ENCODE peak calls at places on chromosomes 2 and 18, in seven cellular contexts. One of them, this sample, is unnamed. For H3K27me3, the result is how much of the 10 kb centered on the place peaks cover.

GRCh38 chr2:88606371-88607030 is 20.8 kb downstream of the EIF2AK3 start:
- DNase-seq in mesendoderm: no peak
- DNase-seq in GM23248: no peak
- DNase-seq in left lung: no peak
- DNase-seq in pancreas: no peak
- DNase-seq in right lobe of liver: no peak
- DNase-seq in CD8-positive, alpha-beta memory T cell: no peak
- DNase-seq in this sample: no peak

GRCh38 chr18:79940126-79940813 is 11.2 kb downstream of the SLC66A2 start:
- DNase-seq in mesendoderm: no peak
- DNase-seq in GM23248: no peak
- DNase-seq in left lung: peak
- DNase-seq in pancreas: no peak
- DNase-seq in right lobe of liver: peak
- DNase-seq in CD8-positive, alpha-beta memory T cell: no peak
- DNase-seq in this sample: peak

GRCh38 chr2:169344736-169345506 is 17.4 kb downstream of the LRP2 start:
- DNase-seq in mesendoderm: no peak
- DNase-seq in GM23248: no peak
- DNase-seq in left lung: no peak
- DNase-seq in pancreas: no peak
- DNase-seq in right lobe of liver: no peak
- DNase-seq in CD8-positive, alpha-beta memory T cell: no peak
- DNase-seq in this sample: no peak

GRCh38 chr2:109699646-109700045 is 85.5 kb downstream of the SOWAHC start:
- DNase-seq in mesendoderm: peak
- DNase-seq in GM23248: no peak
- DNase-seq in left lung: no peak
- DNase-seq in pancreas: no peak
- DNase-seq in right lobe of liver: no peak
- DNase-seq in CD8-positive, alpha-beta memory T cell: no peak
- DNase-seq in this sample: peak

GRCh38 chr2:69177063-69177771 is 164.2 kb downstream of the ANTXR1 start:
- DNase-seq in mesendoderm: peak
- DNase-seq in GM23248: peak
- DNase-seq in left lung: peak
- DNase-seq in pancreas: peak
- DNase-seq in right lobe of liver: no peak
- DNase-seq in CD8-positive, alpha-beta memory T cell: no peak
- DNase-seq in this sample: peak

GRCh38 chr2:9139491-9140443 is 66.8 kb upstream of the ASAP2 start:
- DNase-seq in mesendoderm: peak
- DNase-seq in GM23248: peak
- DNase-seq in left lung: peak
- DNase-seq in pancreas: peak
- DNase-seq in right lobe of liver: peak
- DNase-seq in CD8-positive, alpha-beta memory T cell: peak
- DNase-seq in this sample: peak

GRCh38 chr18:60019463-60019840 is 119.7 kb downstream of the PMAIP1 start:
- DNase-seq in mesendoderm: peak
- DNase-seq in GM23248: peak
- DNase-seq in left lung: no peak
- DNase-seq in pancreas: no peak
- DNase-seq in right lobe of liver: no peak
- DNase-seq in CD8-positive, alpha-beta memory T cell: no peak
- DNase-seq in this sample: no peak

GRCh38 chr2:105802587-105802986 is 57.9 kb downstream of the NCK2 start:
- DNase-seq in mesendoderm: no peak
- DNase-seq in GM23248: no peak
- DNase-seq in left lung: no peak
- DNase-seq in pancreas: no peak
- DNase-seq in right lobe of liver: no peak
- DNase-seq in CD8-positive, alpha-beta memory T cell: peak
- DNase-seq in this sample: peak

GRCh38 chr2:110853516-110853915 is 121.1 kb downstream of the ACOXL start:
- DNase-seq in mesendoderm: peak
- DNase-seq in GM23248: peak
- DNase-seq in left lung: no peak
- DNase-seq in pancreas: no peak
- DNase-seq in right lobe of liver: no peak
- DNase-seq in CD8-positive, alpha-beta memory T cell: peak
- DNase-seq in this sample: peak

GRCh38 chr2:33655626-33656025 is 56.5 kb upstream of the FAM98A start:
- DNase-seq in mesendoderm: no peak
- DNase-seq in GM23248: no peak
- DNase-seq in left lung: no peak
- DNase-seq in pancreas: no peak
- DNase-seq in right lobe of liver: no peak
- DNase-seq in CD8-positive, alpha-beta memory T cell: no peak
- DNase-seq in this sample: no peak

GRCh38 chr2:241546771-241547498 is 11.6 kb upstream of the BOK start:
- DNase-seq in mesendoderm: peak
- DNase-seq in GM23248: peak
- DNase-seq in left lung: peak
- DNase-seq in pancreas: no peak
- DNase-seq in right lobe of liver: no peak
- DNase-seq in CD8-positive, alpha-beta memory T cell: no peak
- DNase-seq in this sample: peak

GRCh38 chr2:236823976-236824375 is 254.4 kb downstream of the ACKR3 start:
- DNase-seq in mesendoderm: peak
- DNase-seq in GM23248: no peak
- DNase-seq in left lung: no peak
- DNase-seq in pancreas: no peak
- DNase-seq in right lobe of liver: no peak
- DNase-seq in CD8-positive, alpha-beta memory T cell: no peak
- DNase-seq in this sample: no peak

GRCh38 chr2:101509498-101510274 is 34.8 kb upstream of the RFX8 start:
- DNase-seq in mesendoderm: no peak
- DNase-seq in GM23248: peak
- DNase-seq in left lung: no peak
- DNase-seq in pancreas: no peak
- DNase-seq in right lobe of liver: no peak
- DNase-seq in CD8-positive, alpha-beta memory T cell: no peak
- DNase-seq in this sample: no peak

GRCh38 chr2:42568431-42569115 is at the start of gene MTA3:
- DNase-seq in mesendoderm: peak
- DNase-seq in GM23248: peak
- DNase-seq in left lung: peak
- DNase-seq in pancreas: peak
- DNase-seq in right lobe of liver: peak
- DNase-seq in CD8-positive, alpha-beta memory T cell: peak
- DNase-seq in this sample: peak

GRCh38 chr2:96320326-96321229 is 4.5 kb upstream of the ITPRIPL1 start:
- DNase-seq in mesendoderm: no peak
- DNase-seq in GM23248: no peak
- DNase-seq in left lung: no peak
- DNase-seq in pancreas: no peak
- DNase-seq in right lobe of liver: no peak
- DNase-seq in CD8-positive, alpha-beta memory T cell: no peak
- DNase-seq in this sample: no peak

GRCh38 chr2:210323003-210323402 is 8.0 kb upstream of the MYL1 start:
- DNase-seq in mesendoderm: no peak
- DNase-seq in GM23248: peak
- DNase-seq in left lung: no peak
- DNase-seq in pancreas: no peak
- DNase-seq in right lobe of liver: no peak
- DNase-seq in CD8-positive, alpha-beta memory T cell: no peak
- DNase-seq in this sample: no peak

GRCh38 chr2:96874099-96874831 is 4.4 kb upstream of the SEMA4C start:
- DNase-seq in mesendoderm: no peak
- DNase-seq in GM23248: no peak
- DNase-seq in left lung: no peak
- DNase-seq in pancreas: no peak
- DNase-seq in right lobe of liver: no peak
- DNase-seq in CD8-positive, alpha-beta memory T cell: no peak
- DNase-seq in this sample: no peak

GRCh38 chr2:165173215-165173614 is 30.6 kb downstream of the SCN3A start:
- DNase-seq in mesendoderm: no peak
- DNase-seq in GM23248: no peak
- DNase-seq in left lung: no peak
- DNase-seq in pancreas: no peak
- DNase-seq in right lobe of liver: no peak
- DNase-seq in CD8-positive, alpha-beta memory T cell: no peak
- DNase-seq in this sample: no peak

GRCh38 chr2:236974206-236974605 is 111.5 kb upstream of the COPS8 start:
- DNase-seq in mesendoderm: no peak
- DNase-seq in GM23248: no peak
- DNase-seq in left lung: no peak
- DNase-seq in pancreas: no peak
- DNase-seq in right lobe of liver: no peak
- DNase-seq in CD8-positive, alpha-beta memory T cell: no peak
- DNase-seq in this sample: peak

GRCh38 chr2:210003394-210003793 is 956 bp downstream of the RPE start:
- DNase-seq in mesendoderm: no peak
- DNase-seq in GM23248: peak
- DNase-seq in left lung: no peak
- DNase-seq in pancreas: no peak
- DNase-seq in right lobe of liver: no peak
- DNase-seq in CD8-positive, alpha-beta memory T cell: no peak
- DNase-seq in this sample: no peak

GRCh38 chr2:73080321-73081131 is 9.0 kb upstream of the SFXN5 start:
- DNase-seq in mesendoderm: no peak
- DNase-seq in GM23248: no peak
- DNase-seq in left lung: no peak
- DNase-seq in pancreas: no peak
- DNase-seq in right lobe of liver: no peak
- DNase-seq in CD8-positive, alpha-beta memory T cell: no peak
- DNase-seq in this sample: no peak

GRCh38 chr2:80059381-80059907 is 245.1 kb downstream of the LRRTM1 start:
- DNase-seq in mesendoderm: no peak
- DNase-seq in GM23248: no peak
- DNase-seq in left lung: no peak
- DNase-seq in pancreas: no peak
- DNase-seq in right lobe of liver: no peak
- DNase-seq in CD8-positive, alpha-beta memory T cell: no peak
- DNase-seq in this sample: no peak

GRCh38 chr2:88735853-88736252 is 44.4 kb downstream of the RPIA start:
- DNase-seq in mesendoderm: no peak
- DNase-seq in GM23248: peak
- DNase-seq in left lung: no peak
- DNase-seq in pancreas: no peak
- DNase-seq in right lobe of liver: no peak
- DNase-seq in CD8-positive, alpha-beta memory T cell: no peak
- DNase-seq in this sample: no peak

GRCh38 chr2:157182204-157182709 is 75.2 kb upstream of the GALNT5 start:
- DNase-seq in mesendoderm: no peak
- DNase-seq in GM23248: no peak
- DNase-seq in left lung: no peak
- DNase-seq in pancreas: no peak
- DNase-seq in right lobe of liver: no peak
- DNase-seq in CD8-positive, alpha-beta memory T cell: no peak
- DNase-seq in this sample: no peak
- H3K27me3 ChIP-seq in mesendoderm: under half
- H3K27me3 ChIP-seq in GM23248: under half
- H3K27me3 ChIP-seq in left lung: under half
- H3K27me3 ChIP-seq in pancreas: under half
- H3K27me3 ChIP-seq in right lobe of liver: under half
- H3K27me3 ChIP-seq in CD8-positive, alpha-beta memory T cell: under half
- H3K27me3 ChIP-seq in this sample: under half

GRCh38 chr18:26547302-26548143 is 830 bp downstream of the KCTD1 start:
- DNase-seq in mesendoderm: peak
- DNase-seq in GM23248: peak
- DNase-seq in left lung: peak
- DNase-seq in pancreas: peak
- DNase-seq in right lobe of liver: peak
- DNase-seq in CD8-positive, alpha-beta memory T cell: peak
- DNase-seq in this sample: peak
- H3K27ac ChIP-seq in mesendoderm: no peak
- H3K27ac ChIP-seq in GM23248: no peak
- H3K27ac ChIP-seq in left lung: no peak
- H3K27ac ChIP-seq in pancreas: no peak
- H3K27ac ChIP-seq in right lobe of liver: no peak
- H3K27ac ChIP-seq in CD8-positive, alpha-beta memory T cell: no peak
- H3K27ac ChIP-seq in this sample: no peak

DNA sequence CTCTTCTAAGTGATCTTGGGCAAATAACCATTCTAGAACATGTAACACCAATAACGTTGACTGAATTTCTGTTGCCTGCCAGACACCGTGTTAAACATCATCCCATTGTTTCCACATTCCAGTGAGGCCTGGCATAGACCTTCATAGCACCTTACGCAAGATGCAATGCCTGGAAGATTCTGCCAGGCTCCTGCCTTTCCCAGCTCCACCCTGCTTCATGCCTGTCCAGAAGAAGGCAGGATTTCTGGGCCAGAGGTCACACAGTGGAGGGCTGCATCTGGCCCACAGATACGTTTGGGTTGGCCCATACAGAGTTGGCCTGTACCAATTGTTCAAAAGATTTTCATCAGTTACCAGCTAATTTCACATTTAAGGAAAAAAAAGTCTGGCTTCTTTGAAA is 46.3 kb downstream of the EN1 start:
- DNase-seq in mesendoderm: no peak
- DNase-seq in GM23248: peak
- DNase-seq in left lung: no peak
- DNase-seq in pancreas: no peak
- DNase-seq in right lobe of liver: no peak
- DNase-seq in CD8-positive, alpha-beta memory T cell: no peak
- DNase-seq in this sample: peak
- H3K27me3 ChIP-seq in mesendoderm: under half
- H3K27me3 ChIP-seq in GM23248: under half
- H3K27me3 ChIP-seq in left lung: under half
- H3K27me3 ChIP-seq in pancreas: under half
- H3K27me3 ChIP-seq in right lobe of liver: under half
- H3K27me3 ChIP-seq in CD8-positive, alpha-beta memory T cell: under half
- H3K27me3 ChIP-seq in this sample: under half

GRCh38 chr2:240253583-240254145 is 113.2 kb upstream of the OTOS start:
- DNase-seq in mesendoderm: no peak
- DNase-seq in GM23248: no peak
- DNase-seq in left lung: no peak
- DNase-seq in pancreas: no peak
- DNase-seq in right lobe of liver: no peak
- DNase-seq in CD8-positive, alpha-beta memory T cell: no peak
- DNase-seq in this sample: no peak

GRCh38 chr2:240254337-240255164 is 114.1 kb upstream of the OTOS start:
- DNase-seq in mesendoderm: no peak
- DNase-seq in GM23248: no peak
- DNase-seq in left lung: no peak
- DNase-seq in pancreas: no peak
- DNase-seq in right lobe of liver: no peak
- DNase-seq in CD8-positive, alpha-beta memory T cell: no peak
- DNase-seq in this sample: peak

GRCh38 chr2:240256704-240257637 is 116.5 kb upstream of the OTOS start:
- DNase-seq in mesendoderm: no peak
- DNase-seq in GM23248: no peak
- DNase-seq in left lung: no peak
- DNase-seq in pancreas: no peak
- DNase-seq in right lobe of liver: no peak
- DNase-seq in CD8-positive, alpha-beta memory T cell: no peak
- DNase-seq in this sample: peak

GRCh38 chr2:240255811-240256703 is 115.6 kb upstream of the OTOS start:
- DNase-seq in mesendoderm: peak
- DNase-seq in GM23248: no peak
- DNase-seq in left lung: no peak
- DNase-seq in pancreas: no peak
- DNase-seq in right lobe of liver: no peak
- DNase-seq in CD8-positive, alpha-beta memory T cell: no peak
- DNase-seq in this sample: peak

DNA sequence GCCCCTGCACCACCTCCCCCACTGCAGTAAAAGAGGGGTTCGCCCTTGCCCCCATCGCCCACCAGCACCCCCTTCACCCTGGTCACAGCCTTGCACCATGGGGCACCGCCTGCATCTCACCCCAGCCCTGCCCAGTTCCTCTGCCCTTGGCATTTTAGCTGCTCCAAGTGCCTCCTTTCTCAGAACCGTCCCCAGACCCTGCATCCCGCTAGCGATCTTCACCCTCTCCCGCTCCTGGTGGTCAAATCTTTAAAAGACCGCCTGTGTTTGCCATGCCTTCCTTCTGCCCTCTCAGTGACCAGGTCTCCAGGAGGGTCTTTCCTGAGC is 114.7 kb upstream of the OTOS start:
- DNase-seq in mesendoderm: no peak
- DNase-seq in GM23248: no peak
- DNase-seq in left lung: no peak
- DNase-seq in pancreas: no peak
- DNase-seq in right lobe of liver: no peak
- DNase-seq in CD8-positive, alpha-beta memory T cell: no peak
- DNase-seq in this sample: no peak
- H3K27ac ChIP-seq in mesendoderm: no peak
- H3K27ac ChIP-seq in GM23248: no peak
- H3K27ac ChIP-seq in left lung: peak
- H3K27ac ChIP-seq in pancreas: peak
- H3K27ac ChIP-seq in right lobe of liver: no peak
- H3K27ac ChIP-seq in CD8-positive, alpha-beta memory T cell: no peak
- H3K27ac ChIP-seq in this sample: no peak

This sample was measured in endodermal cell.